ENCODE peak calls at places on chromosomes 4 and X, in nine cellular contexts. J, W, O, N, M, R, X, U and H are unnamed samples.

GRCh38 chr4:75015627-75016026 is 82.7 kb downstream of the PARM1 start:
- DNase-seq in J (peak), W (no peak), O (peak), N (no peak), M (no peak), R (no peak), X (no peak), U (no peak), H (no peak)

GRCh38 chr4:94290245-94290644 is 52.4 kb downstream of the HPGDS start:
- DNase-seq in J (no peak), W (no peak), O (no peak), N (no peak), M (no peak), R (no peak), X (no peak), U (no peak), H (no peak)

GRCh38 chr4:56307423-56307822 is 79.9 kb downstream of the AASDH start:
- DNase-seq in J (no peak), W (no peak), O (peak), N (no peak), M (no peak), R (no peak), X (no peak), U (no peak), H (no peak)

GRCh38 chrX:23902419-23902818 is 5.3 kb downstream of the APOO start:
- DNase-seq in J (no peak), W (no peak), O (no peak), N (peak), M (no peak), R (no peak), X (no peak), U (no peak), H (no peak)

GRCh38 chr4:114658179-114658578 is 59.6 kb downstream of the UGT8 start:
- DNase-seq in J (no peak), W (no peak), O (no peak), N (no peak), M (no peak), R (no peak), X (no peak), U (no peak), H (no peak)

GRCh38 chrX:31384471-31384870 is 312.6 kb upstream of the FTHL17 start:
- DNase-seq in J (no peak), W (no peak), O (no peak), N (no peak), M (no peak), R (no peak), X (no peak), U (no peak), H (no peak)

GRCh38 chr4:162498168-162498567 is 334.4 kb upstream of the FSTL5 start:
- DNase-seq in J (peak), W (no peak), O (no peak), N (no peak), M (no peak), R (no peak), X (no peak), U (no peak), H (peak)

GRCh38 chr4:138085956-138086355 is 156.2 kb downstream of the SLC7A11 start:
- DNase-seq in J (no peak), W (no peak), O (no peak), N (peak), M (no peak), R (no peak), X (no peak), U (no peak), H (no peak)

GRCh38 chr4:107599841-107600240 is 120.2 kb downstream of the PAPSS1 start:
- DNase-seq in J (no peak), W (no peak), O (peak), N (no peak), M (no peak), R (no peak), X (no peak), U (no peak), H (no peak)

GRCh38 chr4:132770776-132771175 is 378.3 kb upstream of the PCDH10 start:
- DNase-seq in J (no peak), W (no peak), O (no peak), N (no peak), M (no peak), R (no peak), X (no peak), U (no peak), H (no peak)

GRCh38 chr4:139630991-139631390 is 34.6 kb upstream of the MGST2 start:
- DNase-seq in J (no peak), W (no peak), O (no peak), N (no peak), M (no peak), R (no peak), X (no peak), U (no peak), H (no peak)

GRCh38 chrX:47456080-47456479 is 26.9 kb downstream of the ZNF41 start:
- DNase-seq in J (peak), W (no peak), O (no peak), N (no peak), M (no peak), R (no peak), X (no peak), U (no peak), H (no peak)

GRCh38 chr4:89712141-89712540 is 124.8 kb downstream of the SNCA start:
- DNase-seq in J (no peak), W (no peak), O (no peak), N (peak), M (no peak), R (no peak), X (no peak), U (no peak), H (no peak)

GRCh38 chr4:6324461-6324998 is 54.9 kb downstream of the WFS1 start:
- DNase-seq in J (peak), W (no peak), O (no peak), N (no peak), M (no peak), R (no peak), X (no peak), U (no peak), H (no peak)

GRCh38 chr4:68465058-68465457 is 17.8 kb downstream of the TMPRSS11E start:
- DNase-seq in J (no peak), W (no peak), O (no peak), N (no peak), M (no peak), R (no peak), X (no peak), U (no peak), H (no peak)

GRCh38 chr4:110808371-110808878 is 185.5 kb upstream of the PITX2 start:
- DNase-seq in J (no peak), W (peak), O (no peak), N (no peak), M (peak), R (no peak), X (no peak), U (no peak), H (no peak)

GRCh38 chr4:10015140-10015753 is 6.0 kb downstream of the SLC2A9 start:
- DNase-seq in J (no peak), W (peak), O (peak), N (peak), M (peak), R (no peak), X (no peak), U (peak), H (no peak)

GRCh38 chr4:125368161-125368560 is 53.4 kb downstream of the FAT4 start:
- DNase-seq in J (no peak), W (no peak), O (no peak), N (peak), M (no peak), R (no peak), X (no peak), U (no peak), H (no peak)

GRCh38 chr4:38009949-38010348 is 49.8 kb downstream of the PTTG2 start:
- DNase-seq in J (no peak), W (no peak), O (no peak), N (no peak), M (no peak), R (no peak), X (no peak), U (no peak), H (no peak)

GRCh38 chrX:136065044-136065671 is 79.9 kb downstream of the SLC9A6 start:
- DNase-seq in J (peak), W (no peak), O (no peak), N (peak), M (peak), R (no peak), X (peak), U (peak), H (no peak)

GRCh38 chr4:34422472-34422871 is 1821.8 kb downstream of the ARAP2 start:
- DNase-seq in J (no peak), W (no peak), O (no peak), N (no peak), M (no peak), R (no peak), X (no peak), U (no peak), H (no peak)

GRCh38 chr4:74014332-74014731 is 15.9 kb upstream of the CXCL5 start:
- DNase-seq in J (no peak), W (no peak), O (no peak), N (no peak), M (no peak), R (no peak), X (no peak), U (no peak), H (no peak)

GRCh38 chr4:88211473-88212252 is 53.2 kb upstream of the ABCG2 start:
- DNase-seq in J (peak), W (peak), O (peak), N (peak), M (peak), R (no peak), X (no peak), U (peak), H (no peak)

GRCh38 chrX:47518105-47518504 is 35.1 kb upstream of the ZNF41 start:
- DNase-seq in J (no peak), W (no peak), O (no peak), N (no peak), M (peak), R (no peak), X (no peak), U (no peak), H (no peak)

GRCh38 chr4:16259531-16260246 is 33.4 kb upstream of the TAPT1 start:
- DNase-seq in J (no peak), W (no peak), O (no peak), N (no peak), M (no peak), R (no peak), X (no peak), U (peak), H (no peak)

GRCh38 chr4:116925900-116926457 is 159.4 kb downstream of the TRAM1L1 start:
- DNase-seq in J (no peak), W (no peak), O (peak), N (no peak), M (no peak), R (no peak), X (peak), U (no peak), H (no peak)

GRCh38 chrX:46628406-46629371 is 55.1 kb downstream of the CHST7 start:
- DNase-seq in J (peak), W (peak), O (peak), N (peak), M (peak), R (no peak), X (peak), U (no peak), H (no peak)

GRCh38 chrX:110941906-110942305 is 146.3 kb upstream of the CHRDL1 start:
- DNase-seq in J (no peak), W (no peak), O (peak), N (no peak), M (no peak), R (no peak), X (no peak), U (no peak), H (no peak)

GRCh38 chr4:74117024-74117534 is 18.1 kb upstream of the CXCL2 start:
- DNase-seq in J (peak), W (peak), O (peak), N (peak), M (peak), R (no peak), X (peak), U (peak), H (peak)

GRCh38 chr4:84502955-84503373 is 3.9 kb upstream of the NKX6-1 start:
- DNase-seq in J (no peak), W (no peak), O (no peak), N (no peak), M (no peak), R (no peak), X (no peak), U (no peak), H (no peak)

GRCh38 chr4:7390906-7391636 is 43.7 kb downstream of the PSAPL1 start:
- DNase-seq in J (no peak), W (no peak), O (no peak), N (no peak), M (peak), R (no peak), X (no peak), U (no peak), H (no peak)

GRCh38 chr4:130074096-130074495 is 978.1 kb downstream of the C4orf33 start:
- DNase-seq in J (no peak), W (no peak), O (no peak), N (no peak), M (no peak), R (no peak), X (no peak), U (no peak), H (peak)

DNA sequence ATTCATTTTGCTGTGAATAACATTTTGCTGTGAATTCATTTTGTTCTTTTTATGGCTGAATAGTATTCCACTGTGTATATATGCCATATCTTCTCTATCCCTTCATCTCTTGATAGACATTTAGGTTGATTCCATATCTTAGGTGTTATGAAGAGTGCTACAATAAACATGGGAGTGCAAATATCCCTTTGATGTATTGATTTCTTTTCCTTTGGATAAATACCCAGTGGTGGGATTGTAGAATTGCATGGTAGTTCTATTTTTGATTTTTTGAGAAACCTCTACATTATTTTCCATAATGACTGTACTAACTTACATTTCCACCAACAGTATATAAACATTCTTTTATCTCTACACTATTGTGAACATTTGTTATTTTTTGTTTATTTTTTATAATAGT is 555.9 kb downstream of the PDHA2 start:
- DNase-seq in J (no peak), W (no peak), O (no peak), N (no peak), M (no peak), R (no peak), X (no peak), U (no peak), H (no peak)
- TF ChIP-seq CTCF in J (no peak), W (no peak), O (no peak), N (no peak), M (no peak), R (no peak), X (no peak), U (no peak), H (no peak)

GRCh38 chr4:151251922-151252321 is 25.0 kb upstream of the PRSS48 start:
- DNase-seq in J (no peak), W (no peak), O (peak), N (peak), M (no peak), R (no peak), X (no peak), U (no peak), H (peak)
- TF ChIP-seq POLR2A in J (no peak), W (no peak), O (no peak), N (no peak), M (no peak), R (no peak), X (no peak), U (no peak), H (peak)

GRCh38 chr4:41077628-41078027 is 136.7 kb downstream of the APBB2 start:
- DNase-seq in J (no peak), W (no peak), O (no peak), N (no peak), M (no peak), R (no peak), X (no peak), U (no peak), H (no peak)

GRCh38 chr4:41081847-41082246 is 132.5 kb downstream of the APBB2 start:
- DNase-seq in J (no peak), W (no peak), O (no peak), N (no peak), M (no peak), R (no peak), X (no peak), U (no peak), H (no peak)

GRCh38 chr4:41080964-41081363 is 133.4 kb downstream of the APBB2 start:
- DNase-seq in J (no peak), W (no peak), O (no peak), N (no peak), M (no peak), R (no peak), X (no peak), U (no peak), H (no peak)

GRCh38 chr4:41076481-41076880 is 137.9 kb downstream of the APBB2 start:
- DNase-seq in J (no peak), W (no peak), O (no peak), N (no peak), M (no peak), R (no peak), X (no peak), U (no peak), H (no peak)

GRCh38 chr4:41079871-41080565 is 134.3 kb downstream of the APBB2 start:
- DNase-seq in J (no peak), W (no peak), O (no peak), N (no peak), M (no peak), R (no peak), X (no peak), U (no peak), H (no peak)
- H3K27ac ChIP-seq in J (no peak), W (no peak), O (no peak), N (no peak), M (no peak), R (no peak), X (no peak), U (no peak), H (no peak)

GRCh38 chr4:27000820-27001219 is 140.2 kb downstream of the STIM2 start:
- DNase-seq in J (no peak), W (no peak), O (no peak), N (no peak), M (no peak), R (no peak), X (no peak), U (no peak), H (no peak)
- TF ChIP-seq CTCF in J (no peak), W (peak), O (peak), N (peak), M (no peak), R (peak), X (no peak), U (no peak), H (peak)

GRCh38 chrX:97854071-97854470 is 970.4 kb downstream of the RPA4 start:
- DNase-seq in J (no peak), W (no peak), O (no peak), N (no peak), M (no peak), R (no peak), X (no peak), U (no peak), H (no peak)
- TF ChIP-seq POLR2A in J (no peak), W (no peak), O (no peak), N (no peak), M (no peak), R (no peak), X (no peak), U (no peak), H (no peak)

GRCh38 chrX:13835825-13836224 is 18.9 kb upstream of the GPM6B start:
- DNase-seq in J (no peak), W (no peak), O (no peak), N (no peak), M (no peak), R (no peak), X (no peak), U (no peak), H (no peak)

GRCh38 chrX:13836575-13836974 is 19.7 kb upstream of the GPM6B start:
- DNase-seq in J (no peak), W (no peak), O (no peak), N (no peak), M (no peak), R (no peak), X (no peak), U (no peak), H (no peak)

GRCh38 chrX:13840121-13840520 is 23.2 kb upstream of the GPM6B start:
- DNase-seq in J (no peak), W (no peak), O (no peak), N (no peak), M (no peak), R (no peak), X (no peak), U (no peak), H (no peak)

GRCh38 chrX:13834316-13834715 is 17.4 kb upstream of the GPM6B start:
- DNase-seq in J (no peak), W (no peak), O (no peak), N (no peak), M (no peak), R (no peak), X (no peak), U (no peak), H (no peak)

GRCh38 chrX:13837290-13837745 is 20.4 kb upstream of the GPM6B start:
- DNase-seq in J (no peak), W (no peak), O (no peak), N (no peak), M (no peak), R (no peak), X (no peak), U (no peak), H (no peak)
- H3K27ac ChIP-seq in J (no peak), W (no peak), O (no peak), N (no peak), M (no peak), R (no peak), X (no peak), U (no peak), H (no peak)

GRCh38 chr4:164949448-164950118 is 27.9 kb downstream of the TRIM61 start:
- DNase-seq in J (no peak), W (no peak), O (no peak), N (no peak), M (no peak), R (no peak), X (no peak), U (no peak), H (no peak)
- TF ChIP-seq CTCF in J (no peak), W (no peak), O (no peak), N (no peak), M (no peak), R (no peak), X (no peak), U (no peak), H (no peak)

DNA sequence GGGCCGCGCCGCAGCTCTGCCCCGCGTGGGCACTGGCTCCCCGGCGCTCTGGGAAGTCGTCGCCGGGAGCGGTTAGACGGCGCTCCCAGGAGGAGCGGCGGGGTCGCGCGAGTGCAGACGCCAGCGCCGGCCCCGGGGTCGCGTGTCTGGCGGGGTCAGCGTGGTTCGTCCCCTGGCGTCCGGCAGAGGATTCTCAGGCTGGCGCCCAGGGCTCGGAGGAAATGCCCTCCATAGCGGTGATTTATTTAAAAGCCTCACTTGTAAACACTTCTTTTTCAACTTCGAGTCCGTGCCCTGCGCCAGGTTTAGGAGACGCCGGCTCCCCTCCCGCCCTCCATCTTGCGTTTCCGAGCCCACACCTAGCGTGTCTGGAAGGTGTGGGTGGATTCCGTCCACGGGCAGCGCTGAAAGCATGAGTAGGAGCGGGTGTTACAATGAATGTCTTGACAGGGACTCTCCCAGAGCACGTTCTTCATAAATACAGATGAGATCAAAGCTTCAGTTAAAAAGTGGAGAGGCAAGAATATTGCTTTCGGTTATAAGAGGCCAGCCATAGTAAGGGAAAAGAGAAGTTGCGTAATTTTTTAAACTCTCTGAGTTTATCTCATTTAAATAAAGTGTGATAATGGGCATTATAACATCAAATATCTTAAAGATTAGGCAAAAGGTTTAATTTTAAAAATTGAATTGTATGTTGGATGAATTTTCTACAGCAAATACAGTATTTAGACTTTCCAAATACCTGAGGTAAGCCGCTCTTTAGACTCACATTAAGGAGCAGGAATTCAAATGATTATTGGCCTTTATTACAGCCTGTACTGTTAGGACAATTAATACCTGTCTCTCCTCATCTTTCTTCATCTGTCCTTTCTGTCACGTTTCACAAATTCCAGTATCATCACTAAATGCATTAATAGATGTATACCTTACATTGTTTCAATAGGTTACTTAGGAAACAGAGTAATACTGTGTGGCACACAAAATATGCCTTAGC is 863 bp downstream of the FAM241A start:
- DNase-seq in J (peak), W (peak), O (peak), N (peak), M (peak), R (no peak), X (peak), U (peak), H (peak)
- TF ChIP-seq POLR2A in J (no peak), W (no peak), O (no peak), N (no peak), M (no peak), R (no peak), X (no peak), U (no peak), H (no peak)

DNA sequence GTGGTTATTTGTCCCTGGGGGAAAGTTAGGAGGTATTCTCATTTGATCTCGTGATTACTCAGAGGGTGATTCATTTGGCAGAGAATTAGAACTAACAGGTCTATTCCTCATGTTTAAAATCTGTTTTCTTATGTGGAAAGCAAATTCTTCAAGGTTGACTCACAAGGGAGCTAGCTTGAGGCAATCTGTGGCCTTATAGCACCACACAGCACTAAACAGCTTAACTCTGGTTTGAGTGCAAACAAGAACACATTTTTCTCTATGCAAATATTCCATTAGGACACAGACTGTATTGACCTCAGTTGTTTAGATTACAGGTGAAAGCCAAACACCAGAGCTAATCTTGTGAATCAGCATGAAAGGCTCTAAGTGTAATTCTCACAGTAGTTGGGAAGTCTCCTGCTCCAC is 694.4 kb upstream of the POU3F4 start:
- DNase-seq in J (no peak), W (no peak), O (no peak), N (peak), M (no peak), R (no peak), X (no peak), U (no peak), H (no peak)
- H3K27ac ChIP-seq in J (no peak), W (no peak), O (no peak), N (no peak), M (no peak), R (no peak), X (no peak), U (no peak), H (no peak)